ENCODE peak calls at places on chromosomes 4 and X, in ten cellular contexts. H is Peyer's patch; P is left ventricle myocardium inferior; N is GM23338; V is lung; C is sigmoid colon; G is fibroblast of lung; M is CD8-positive, alpha-beta memory T cell; K is osteoblast; S is colonic mucosa. E is an unnamed sample.

GRCh38 chr4:28146191-28146590 is 1285.5 kb downstream of the STIM2 start:
- DNase-seq in N (no peak), S (no peak), C (no peak), G (no peak), M (no peak), K (no peak), P (no peak), V (no peak), H (no peak), E (no peak)

GRCh38 chr4:151781026-151781425 is 20.2 kb upstream of the GATB start:
- DNase-seq in V (no peak), G (no peak), S (no peak), N (no peak), P (peak; percentile 46), M (no peak), H (no peak), C (no peak), K (no peak), E (no peak)

GRCh38 chr4:140049924-140050681 is 103.9 kb downstream of the MAML3 start:
- DNase-seq in V (no peak), S (no peak), P (no peak), H (no peak), M (no peak), G (peak; percentile 51), C (no peak), N (peak; percentile 82), K (no peak), E (no peak)

GRCh38 chr4:77817304-77818076 is 1.7 kb downstream of the CNOT6L start:
- DNase-seq in M (no peak), V (no peak), G (peak; percentile 43), K (peak; percentile 63), C (no peak), S (peak; percentile 47), H (no peak), N (no peak), P (no peak), E (no peak)

GRCh38 chrX:100410083-100410590 is at the start of gene PCDH19:
- DNase-seq in S (peak; percentile 62), M (no peak), C (peak; percentile 65), H (peak; percentile 55), G (peak; percentile 37), K (peak; percentile 97), P (peak; percentile 45), V (peak; percentile 35), N (peak; percentile 70), E (peak; percentile 73)

GRCh38 chr4:127601029-127601428 is 31.7 kb upstream of the INTU start:
- DNase-seq in S (no peak), V (no peak), C (no peak), P (no peak), K (no peak), N (no peak), M (no peak), H (no peak), G (peak; percentile 5), E (no peak)

GRCh38 chr4:126799971-126800722 is 832.6 kb upstream of the INTU start:
- DNase-seq in K (peak; percentile 6), V (no peak), N (no peak), P (no peak), S (no peak), M (no peak), H (no peak), G (peak; percentile 73), C (no peak), E (no peak)

GRCh38 chrX:40173662-40174593 is 76.2 kb upstream of the BCOR start:
- DNase-seq in M (no peak), P (no peak), G (peak; percentile 8), H (peak; percentile 62), K (peak; percentile 87), V (peak; percentile 68), C (peak; percentile 81), S (peak; percentile 52), N (peak; percentile 55), E (peak; percentile 47)

GRCh38 chrX:122363112-122363511 is 821.0 kb upstream of the GRIA3 start:
- DNase-seq in C (no peak), G (no peak), M (no peak), P (no peak), N (peak; percentile 18), S (no peak), V (no peak), H (no peak), K (no peak), E (no peak)

GRCh38 chrX:58025979-58026378 is 115.7 kb upstream of the ZXDA start:
- DNase-seq in M (peak; percentile 21), C (no peak), V (no peak), K (peak; percentile 65), N (peak; percentile 28), P (no peak), S (peak; percentile 39), G (peak; percentile 0), H (no peak), E (no peak)

GRCh38 chr4:6257243-6258025 is 12.2 kb upstream of the WFS1 start:
- DNase-seq in C (no peak), V (no peak), P (no peak), H (no peak), N (peak; percentile 40), K (peak; percentile 37), S (no peak), G (peak; percentile 16), M (no peak), E (no peak)

GRCh38 chrX:130120321-130120731 is 10.0 kb upstream of the ELF4 start:
- DNase-seq in N (peak; percentile 60), V (no peak), H (no peak), K (no peak), C (no peak), P (no peak), S (no peak), M (no peak), G (no peak), E (no peak)

DNA sequence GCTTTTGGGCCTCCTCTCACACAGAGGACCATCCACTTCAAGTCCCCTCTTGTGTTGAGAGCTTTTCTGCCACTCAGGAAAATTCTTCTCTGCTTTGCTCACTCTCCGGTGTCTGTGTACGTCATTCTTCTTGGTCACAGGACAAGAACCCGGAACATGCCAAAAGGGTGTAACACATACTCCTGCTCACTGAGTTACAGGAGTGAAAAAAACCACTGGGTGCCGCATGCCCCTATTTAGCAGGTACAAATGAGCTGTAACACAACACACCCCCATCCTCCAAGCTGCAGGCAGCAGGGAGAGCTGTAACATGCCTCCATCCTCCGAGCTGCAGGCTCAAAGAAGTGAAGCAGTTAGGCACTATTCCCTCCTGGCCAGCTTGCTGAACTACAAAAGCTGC is 13.0 kb upstream of the CXCL2 start:
- DNase-seq in H (no peak), C (no peak), M (no peak), G (peak; percentile 93), S (no peak), K (no peak), V (peak; percentile 84), N (peak; percentile 37), P (no peak), E (no peak)
- H3K4me1 ChIP-seq in H (no peaks in the 10 kb centered on the region), C (peaks cover 10% of the 10 kb centered on the region), M (no peaks in the 10 kb centered on the region), G (peaks cover 21% of the 10 kb centered on the region), S (no peaks in the 10 kb centered on the region), K (peaks cover 66% of the 10 kb centered on the region), V (no peaks in the 10 kb centered on the region), N (peaks cover 3% of the 10 kb centered on the region), P (peaks cover 61% of the 10 kb centered on the region), E (no peaks in the 10 kb centered on the region)

DNA sequence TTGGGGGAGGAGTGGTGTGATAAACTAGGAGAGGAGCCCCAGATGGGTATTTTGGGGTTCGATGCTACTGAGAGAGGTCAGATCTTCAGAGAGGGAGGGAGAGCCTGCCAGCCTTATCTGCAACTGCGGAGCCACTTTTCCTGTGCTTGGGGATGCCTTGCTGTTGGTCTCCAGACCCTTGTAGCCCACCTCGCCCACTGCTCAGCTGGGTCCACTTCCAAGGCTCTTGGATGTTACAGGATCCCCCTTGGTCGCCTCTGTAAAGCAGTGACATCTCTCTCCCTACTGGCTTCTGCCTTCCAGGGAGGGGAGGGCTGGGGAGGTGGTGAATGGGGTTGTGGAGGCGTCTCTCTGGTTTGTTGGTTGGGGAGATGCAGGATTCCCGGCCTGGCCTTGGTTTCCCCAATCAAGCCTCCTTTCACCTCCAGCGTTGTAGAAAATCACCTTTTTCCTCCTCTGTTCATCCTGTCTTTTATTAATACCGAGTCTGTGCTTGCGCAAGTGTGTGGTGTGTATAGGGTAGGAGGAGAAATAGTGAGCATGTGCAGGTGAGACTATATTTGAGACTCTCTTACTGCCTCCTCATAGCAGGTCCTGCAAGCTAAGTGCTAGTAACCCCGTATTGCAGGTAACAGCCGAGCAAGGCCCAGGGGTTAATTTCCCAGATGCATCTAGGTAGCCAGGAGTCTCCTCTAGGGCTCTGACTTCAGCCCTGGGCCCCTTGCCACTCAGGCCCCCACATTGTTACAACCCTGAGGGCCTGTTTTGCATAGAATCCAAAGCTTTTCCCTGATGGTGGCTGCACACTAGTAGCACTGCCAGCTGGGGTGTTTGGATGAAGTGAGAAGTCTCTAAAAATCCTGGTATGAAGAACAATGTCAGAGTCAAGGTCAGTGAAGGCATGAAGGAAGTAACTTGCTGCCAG is 337.5 kb downstream of the ARHGAP10 start:
- DNase-seq in P (no peak), M (no peak), H (no peak), S (no peak), V (no peak), C (no peak), N (no peak), G (no peak), K (no peak), E (no peak)
- H3K4me1 ChIP-seq in P (peaks cover 76% of the 10 kb centered on the region), M (no peaks in the 10 kb centered on the region), H (no peaks in the 10 kb centered on the region), S (no peaks in the 10 kb centered on the region), V (peaks cover 7% of the 10 kb centered on the region), C (peaks cover 60% of the 10 kb centered on the region), N (no peaks in the 10 kb centered on the region), G (no peaks in the 10 kb centered on the region), K (peaks cover 3% of the 10 kb centered on the region), E (peaks cover 23% of the 10 kb centered on the region)

GRCh38 chr4:86976801-86977485 is 42.1 kb downstream of the AFF1 start:
- DNase-seq in G (no peak), C (no peak), K (no peak), P (no peak), N (no peak), H (no peak), M (no peak), S (no peak), V (no peak), E (no peak)

GRCh38 chr4:86975927-86976326 is 41.1 kb downstream of the AFF1 start:
- DNase-seq in K (no peak), P (no peak), C (no peak), N (no peak), H (no peak), V (no peak), S (peak; percentile 49), G (no peak), M (no peak), E (no peak)

GRCh38 chr4:86980230-86980629 is 45.4 kb downstream of the AFF1 start:
- DNase-seq in M (no peak), C (no peak), K (no peak), G (no peak), S (no peak), V (no peak), P (no peak), N (no peak), H (no peak), E (no peak)

GRCh38 chr4:86978709-86979108 is 43.9 kb downstream of the AFF1 start:
- DNase-seq in S (no peak), K (no peak), H (no peak), V (no peak), C (no peak), P (no peak), N (no peak), M (no peak), G (no peak), E (no peak)

GRCh38 chr4:86977621-86978184 is 42.9 kb downstream of the AFF1 start:
- DNase-seq in V (no peak), P (no peak), S (peak; percentile 68), G (peak; percentile 83), M (no peak), H (no peak), N (no peak), K (peak; percentile 88), C (no peak), E (no peak)
- H3K4me1 ChIP-seq in V (peaks cover 7% of the 10 kb centered on the region), P (peaks cover 23% of the 10 kb centered on the region), S (peaks cover 18% of the 10 kb centered on the region), G (no peaks in the 10 kb centered on the region), M (peaks cover 12% of the 10 kb centered on the region), H (peaks cover 5% of the 10 kb centered on the region), N (peaks cover 39% of the 10 kb centered on the region), K (peaks cover 12% of the 10 kb centered on the region), C (peaks cover 8% of the 10 kb centered on the region), E (peaks cover 4% of the 10 kb centered on the region)

GRCh38 chrX:106898462-106898861 is 4.7 kb downstream of the RIPPLY1 start:
- DNase-seq in H (no peak), N (peak; percentile 67), P (no peak), K (no peak), V (no peak), M (no peak), C (no peak), G (peak; percentile 37), S (no peak), E (no peak)
- H3K4me1 ChIP-seq in H (no peaks in the 10 kb centered on the region), N (no peaks in the 10 kb centered on the region), P (no peaks in the 10 kb centered on the region), K (peaks cover 36% of the 10 kb centered on the region), V (no peaks in the 10 kb centered on the region), M (no peaks in the 10 kb centered on the region), C (no peaks in the 10 kb centered on the region), G (peaks cover 6% of the 10 kb centered on the region), S (no peaks in the 10 kb centered on the region), E (no peaks in the 10 kb centered on the region)